ENCODE peak calls at places on chromosomes 4 and X, in seven cellular contexts. One of them, this sample, is unnamed.

GRCh38 chr4:7348946-7349900 is 85.5 kb downstream of the PSAPL1 start:
- DNase-seq in thyroid gland: no peak
- DNase-seq in IMR-90: no peak
- DNase-seq in NT2/D1: no peak
- DNase-seq in effector memory CD4-positive, alpha-beta T cell: no peak
- DNase-seq in suprapubic skin: no peak
- DNase-seq in breast epithelium: no peak
- DNase-seq in this sample: peak

GRCh38 chrX:40282901-40283674 is 185.3 kb upstream of the BCOR start:
- DNase-seq in thyroid gland: no peak
- DNase-seq in IMR-90: peak
- DNase-seq in NT2/D1: no peak
- DNase-seq in effector memory CD4-positive, alpha-beta T cell: no peak
- DNase-seq in suprapubic skin: no peak
- DNase-seq in breast epithelium: no peak
- DNase-seq in this sample: no peak

GRCh38 chr4:15525080-15525479 is 55.4 kb downstream of the CC2D2A start:
- DNase-seq in thyroid gland: no peak
- DNase-seq in IMR-90: no peak
- DNase-seq in NT2/D1: no peak
- DNase-seq in effector memory CD4-positive, alpha-beta T cell: no peak
- DNase-seq in suprapubic skin: no peak
- DNase-seq in breast epithelium: no peak
- DNase-seq in this sample: no peak

GRCh38 chrX:68498044-68498507 is 775 bp upstream of the YIPF6 start:
- DNase-seq in thyroid gland: no peak
- DNase-seq in IMR-90: no peak
- DNase-seq in NT2/D1: peak
- DNase-seq in effector memory CD4-positive, alpha-beta T cell: no peak
- DNase-seq in suprapubic skin: no peak
- DNase-seq in breast epithelium: no peak
- DNase-seq in this sample: no peak

GRCh38 chr4:81359207-81359606 is 112.5 kb downstream of the RASGEF1B start:
- DNase-seq in thyroid gland: no peak
- DNase-seq in IMR-90: peak
- DNase-seq in NT2/D1: no peak
- DNase-seq in effector memory CD4-positive, alpha-beta T cell: no peak
- DNase-seq in suprapubic skin: no peak
- DNase-seq in breast epithelium: no peak
- DNase-seq in this sample: no peak

GRCh38 chrX:132757066-132757623 is 201.3 kb downstream of the HS6ST2 start:
- DNase-seq in thyroid gland: no peak
- DNase-seq in IMR-90: no peak
- DNase-seq in NT2/D1: no peak
- DNase-seq in effector memory CD4-positive, alpha-beta T cell: no peak
- DNase-seq in suprapubic skin: no peak
- DNase-seq in breast epithelium: no peak
- DNase-seq in this sample: no peak

GRCh38 chr4:141957416-141957815 is 321.0 kb downstream of the IL15 start:
- DNase-seq in thyroid gland: no peak
- DNase-seq in IMR-90: no peak
- DNase-seq in NT2/D1: no peak
- DNase-seq in effector memory CD4-positive, alpha-beta T cell: no peak
- DNase-seq in suprapubic skin: no peak
- DNase-seq in breast epithelium: no peak
- DNase-seq in this sample: no peak

GRCh38 chrX:143568467-143568866 is 51.2 kb upstream of the SPANXN3 start:
- DNase-seq in thyroid gland: no peak
- DNase-seq in IMR-90: no peak
- DNase-seq in NT2/D1: no peak
- DNase-seq in effector memory CD4-positive, alpha-beta T cell: no peak
- DNase-seq in suprapubic skin: no peak
- DNase-seq in breast epithelium: no peak
- DNase-seq in this sample: no peak

GRCh38 chr4:38993683-38994082 is 38.5 kb downstream of the TMEM156 start:
- DNase-seq in thyroid gland: no peak
- DNase-seq in IMR-90: no peak
- DNase-seq in NT2/D1: no peak
- DNase-seq in effector memory CD4-positive, alpha-beta T cell: no peak
- DNase-seq in suprapubic skin: no peak
- DNase-seq in breast epithelium: no peak
- DNase-seq in this sample: no peak

GRCh38 chrX:68998716-68999115 is 166.5 kb downstream of the PJA1 start:
- DNase-seq in thyroid gland: no peak
- DNase-seq in IMR-90: no peak
- DNase-seq in NT2/D1: no peak
- DNase-seq in effector memory CD4-positive, alpha-beta T cell: no peak
- DNase-seq in suprapubic skin: peak
- DNase-seq in breast epithelium: no peak
- DNase-seq in this sample: no peak

GRCh38 chr4:115491686-115492085 is 378.3 kb upstream of the NDST4 start:
- DNase-seq in thyroid gland: no peak
- DNase-seq in IMR-90: no peak
- DNase-seq in NT2/D1: no peak
- DNase-seq in effector memory CD4-positive, alpha-beta T cell: no peak
- DNase-seq in suprapubic skin: no peak
- DNase-seq in breast epithelium: no peak
- DNase-seq in this sample: no peak

GRCh38 chr4:22091351-22091731 is 142.8 kb upstream of the KCNIP4 start:
- DNase-seq in thyroid gland: no peak
- DNase-seq in IMR-90: no peak
- DNase-seq in NT2/D1: peak
- DNase-seq in effector memory CD4-positive, alpha-beta T cell: no peak
- DNase-seq in suprapubic skin: no peak
- DNase-seq in breast epithelium: no peak
- DNase-seq in this sample: no peak

GRCh38 chr4:173370477-173371291 is at the start of gene SAP30:
- DNase-seq in thyroid gland: peak
- DNase-seq in IMR-90: peak
- DNase-seq in NT2/D1: peak
- DNase-seq in effector memory CD4-positive, alpha-beta T cell: peak
- DNase-seq in suprapubic skin: peak
- DNase-seq in breast epithelium: peak
- DNase-seq in this sample: peak

GRCh38 chr4:40193018-40193571 is 3.7 kb upstream of the RHOH start:
- DNase-seq in thyroid gland: no peak
- DNase-seq in IMR-90: no peak
- DNase-seq in NT2/D1: no peak
- DNase-seq in effector memory CD4-positive, alpha-beta T cell: no peak
- DNase-seq in suprapubic skin: no peak
- DNase-seq in breast epithelium: no peak
- DNase-seq in this sample: no peak

GRCh38 chr4:123278755-123279154 is 117.8 kb upstream of the SPRY1 start:
- DNase-seq in thyroid gland: no peak
- DNase-seq in IMR-90: peak
- DNase-seq in NT2/D1: no peak
- DNase-seq in effector memory CD4-positive, alpha-beta T cell: no peak
- DNase-seq in suprapubic skin: no peak
- DNase-seq in breast epithelium: no peak
- DNase-seq in this sample: no peak

GRCh38 chrX:47572773-47573333 is 9.4 kb upstream of the TIMP1 start:
- DNase-seq in thyroid gland: no peak
- DNase-seq in IMR-90: no peak
- DNase-seq in NT2/D1: no peak
- DNase-seq in effector memory CD4-positive, alpha-beta T cell: no peak
- DNase-seq in suprapubic skin: no peak
- DNase-seq in breast epithelium: no peak
- DNase-seq in this sample: no peak
- H3K4me3 ChIP-seq in thyroid gland: no peak
- H3K4me3 ChIP-seq in IMR-90: no peak
- H3K4me3 ChIP-seq in NT2/D1: no peak
- H3K4me3 ChIP-seq in effector memory CD4-positive, alpha-beta T cell: no peak
- H3K4me3 ChIP-seq in suprapubic skin: no peak
- H3K4me3 ChIP-seq in breast epithelium: no peak
- H3K4me3 ChIP-seq in this sample: no peak

GRCh38 chr4:82969414-82969813 is 41.2 kb downstream of the LIN54 start:
- DNase-seq in thyroid gland: no peak
- DNase-seq in IMR-90: no peak
- DNase-seq in NT2/D1: no peak
- DNase-seq in effector memory CD4-positive, alpha-beta T cell: no peak
- DNase-seq in suprapubic skin: no peak
- DNase-seq in breast epithelium: no peak
- DNase-seq in this sample: no peak

GRCh38 chr4:82965763-82966162 is 44.9 kb downstream of the LIN54 start:
- DNase-seq in thyroid gland: no peak
- DNase-seq in IMR-90: no peak
- DNase-seq in NT2/D1: no peak
- DNase-seq in effector memory CD4-positive, alpha-beta T cell: no peak
- DNase-seq in suprapubic skin: no peak
- DNase-seq in breast epithelium: no peak
- DNase-seq in this sample: no peak

DNA sequence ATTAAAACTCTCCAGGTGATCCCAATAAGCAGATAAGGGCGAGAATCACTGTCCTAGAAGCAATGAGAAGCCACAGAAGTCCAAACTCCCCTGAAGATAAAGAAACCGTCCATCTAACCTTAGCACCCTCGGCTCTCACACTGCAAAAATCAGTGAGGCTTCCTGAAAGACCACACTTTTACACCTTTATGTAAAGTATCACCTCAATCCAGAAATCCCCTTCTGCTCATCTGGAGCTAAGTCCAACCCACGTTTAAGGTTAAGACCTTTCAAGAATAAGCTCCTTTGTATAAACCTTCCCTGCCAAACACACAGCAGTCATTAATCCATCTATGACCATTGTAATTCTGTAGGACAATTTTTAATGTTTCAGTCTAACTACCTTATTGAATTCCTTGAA is 41.7 kb downstream of the LIN54 start:
- DNase-seq in thyroid gland: no peak
- DNase-seq in IMR-90: no peak
- DNase-seq in NT2/D1: no peak
- DNase-seq in effector memory CD4-positive, alpha-beta T cell: no peak
- DNase-seq in suprapubic skin: no peak
- DNase-seq in breast epithelium: no peak
- DNase-seq in this sample: no peak
- H3K4me3 ChIP-seq in thyroid gland: no peak
- H3K4me3 ChIP-seq in IMR-90: no peak
- H3K4me3 ChIP-seq in NT2/D1: no peak
- H3K4me3 ChIP-seq in effector memory CD4-positive, alpha-beta T cell: no peak
- H3K4me3 ChIP-seq in suprapubic skin: no peak
- H3K4me3 ChIP-seq in breast epithelium: no peak
- H3K4me3 ChIP-seq in this sample: no peak

GRCh38 chr4:140829825-140830224 is 73.6 kb upstream of the TBC1D9 start:
- DNase-seq in thyroid gland: no peak
- DNase-seq in IMR-90: no peak
- DNase-seq in NT2/D1: no peak
- DNase-seq in effector memory CD4-positive, alpha-beta T cell: no peak
- DNase-seq in suprapubic skin: no peak
- DNase-seq in breast epithelium: no peak
- DNase-seq in this sample: no peak
- H3K4me3 ChIP-seq in thyroid gland: no peak
- H3K4me3 ChIP-seq in IMR-90: no peak
- H3K4me3 ChIP-seq in NT2/D1: no peak
- H3K4me3 ChIP-seq in effector memory CD4-positive, alpha-beta T cell: no peak
- H3K4me3 ChIP-seq in suprapubic skin: no peak
- H3K4me3 ChIP-seq in breast epithelium: no peak
- H3K4me3 ChIP-seq in this sample: no peak

GRCh38 chrX:103175944-103176753 is 38.8 kb upstream of the BEX4 start:
- DNase-seq in thyroid gland: peak
- DNase-seq in IMR-90: peak
- DNase-seq in NT2/D1: no peak
- DNase-seq in effector memory CD4-positive, alpha-beta T cell: peak
- DNase-seq in suprapubic skin: no peak
- DNase-seq in breast epithelium: peak
- DNase-seq in this sample: no peak
- H3K4me3 ChIP-seq in thyroid gland: no peak
- H3K4me3 ChIP-seq in IMR-90: no peak
- H3K4me3 ChIP-seq in NT2/D1: peak
- H3K4me3 ChIP-seq in effector memory CD4-positive, alpha-beta T cell: no peak
- H3K4me3 ChIP-seq in suprapubic skin: no peak
- H3K4me3 ChIP-seq in breast epithelium: no peak
- H3K4me3 ChIP-seq in this sample: no peak